ENCODE peak calls at places on chromosomes 12 and 14, in four cellular contexts. F is GM12878, E is K562, N is HepG2. M is an unnamed sample.

GRCh38 chr12:19435831-19436497 is 3.3 kb upstream of the AEBP2 start:
- DNase-seq in N (no peak), F (no peak), E (no peak), M (no peak)

GRCh38 chr14:104819361-104819771 is 18.5 kb downstream of the ZBTB42 start:
- DNase-seq in N (no peak), F (no peak), E (no peak), M (no peak)

GRCh38 chr12:8018666-8019581 is 13.6 kb upstream of the FOXJ2 start:
- DNase-seq in E (peak), N (peak), F (no peak), M (no peak)

GRCh38 chr12:94879542-94879941 is 124.0 kb downstream of the NDUFA12 start:
- DNase-seq in N (peak), E (peak), F (no peak), M (no peak)

GRCh38 chr12:2290516-2291065 is 237.8 kb downstream of the CACNA1C start:
- DNase-seq in F (no peak), N (no peak), E (no peak), M (no peak)

GRCh38 chr12:49636979-49637378 is 13.6 kb downstream of the PRPF40B start:
- DNase-seq in F (no peak), N (peak), E (peak), M (peak)

GRCh38 chr12:98352218-98352811 is 163.1 kb upstream of the TMPO start:
- DNase-seq in N (peak), F (no peak), E (no peak), M (no peak)

GRCh38 chr14:63478024-63478423 is 65.2 kb downstream of the PPP2R5E start:
- DNase-seq in E (no peak), N (no peak), F (peak), M (no peak)

GRCh38 chr14:85558505-85558904 is 28.6 kb downstream of the FLRT2 start:
- DNase-seq in E (no peak), F (no peak), N (no peak), M (no peak)

GRCh38 chr12:131510431-131510830 is 200.5 kb upstream of the SFSWAP start:
- DNase-seq in N (no peak), F (no peak), E (no peak), M (no peak)

GRCh38 chr14:67820428-67820881 is 876 bp downstream of the RAD51B start:
- DNase-seq in F (no peak), N (peak), E (peak), M (peak)

GRCh38 chr12:96034631-96035282 is 630 bp downstream of the LTA4H start:
- DNase-seq in E (peak), N (peak), F (no peak), M (peak)

GRCh38 chr12:124493809-124494750 is 73.3 kb downstream of the NCOR2 start:
- DNase-seq in N (no peak), F (peak), E (peak), M (no peak)

GRCh38 chr14:36048667-36049066 is 127.9 kb downstream of the PTCSC3 start:
- DNase-seq in N (no peak), F (no peak), E (no peak), M (no peak)

GRCh38 chr14:56796259-56796658 is 14.0 kb downstream of the OTX2 start:
- DNase-seq in N (no peak), E (no peak), F (no peak), M (no peak)

GRCh38 chr12:40749863-40750262 is 57.6 kb downstream of the CNTN1 start:
- DNase-seq in E (no peak), N (no peak), F (no peak), M (no peak)

DNA sequence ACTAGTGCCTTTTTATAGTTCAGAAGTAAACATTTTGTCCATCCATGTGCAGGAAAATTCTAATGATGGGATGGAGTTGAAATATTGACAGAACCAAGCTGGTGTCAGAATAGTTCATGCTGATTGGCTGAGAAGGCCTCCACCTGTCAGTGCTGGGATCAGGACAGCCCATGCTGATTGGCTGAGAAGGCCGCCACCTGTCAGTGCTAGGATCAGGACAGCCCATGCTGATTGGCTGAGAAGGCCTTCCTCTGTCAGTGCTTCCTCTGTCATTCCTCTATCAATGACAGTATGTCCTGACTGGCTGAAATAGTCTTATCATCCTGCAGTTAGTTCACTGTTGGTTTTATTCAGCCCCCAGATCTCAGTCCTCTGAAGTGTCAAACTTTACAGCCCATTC is 95.7 kb downstream of the PPP2R5C start:
- DNase-seq in E (peak), F (no peak), N (no peak), M (no peak)
- TF ChIP-seq TARDBP in E (no peak), F (no peak), N (no peak), M (no peak)

GRCh38 chr12:113157218-113157859 is 7.8 kb downstream of the CFAP73 start:
- DNase-seq in N (no peak), E (no peak), F (no peak), M (no peak)
- TF ChIP-seq TARDBP in N (no peak), E (no peak), F (no peak), M (no peak)

DNA sequence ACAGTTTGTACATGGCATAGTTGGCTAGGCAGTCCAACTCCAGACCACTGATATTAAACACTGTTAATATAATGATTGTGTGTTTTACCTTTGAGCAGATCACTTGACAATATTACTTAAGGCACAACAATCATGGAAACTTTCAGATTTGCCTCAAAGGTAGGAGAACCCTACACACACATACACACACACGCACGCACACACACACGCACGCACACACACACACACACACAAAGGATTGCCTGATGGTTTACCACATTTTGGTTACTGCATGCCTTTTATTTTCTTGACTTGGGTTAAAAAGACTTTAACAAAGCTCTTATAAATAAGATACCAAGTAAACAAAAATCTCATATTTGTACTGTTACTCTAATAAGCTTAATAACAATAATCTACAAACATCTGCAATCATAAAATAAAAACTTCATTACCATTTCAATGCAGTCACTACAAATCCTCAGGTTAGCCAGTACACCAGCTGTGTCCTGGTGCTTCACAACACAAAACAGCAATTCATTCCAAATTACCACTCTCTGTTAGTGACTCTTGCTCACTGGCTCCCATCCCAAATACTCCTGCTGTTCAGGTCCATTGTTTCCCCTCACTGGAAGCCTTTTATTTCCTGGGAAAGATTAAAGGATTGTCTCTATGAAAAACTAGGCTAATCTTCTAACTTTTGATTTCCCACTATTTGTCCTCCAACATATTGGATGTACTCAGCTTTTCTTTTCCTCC is 175.2 kb upstream of the ATP2B1 start:
- DNase-seq in F (no peak), N (no peak), E (no peak), M (no peak)
- TF ChIP-seq TARDBP in F (no peak), N (no peak), E (no peak), M (no peak)

DNA sequence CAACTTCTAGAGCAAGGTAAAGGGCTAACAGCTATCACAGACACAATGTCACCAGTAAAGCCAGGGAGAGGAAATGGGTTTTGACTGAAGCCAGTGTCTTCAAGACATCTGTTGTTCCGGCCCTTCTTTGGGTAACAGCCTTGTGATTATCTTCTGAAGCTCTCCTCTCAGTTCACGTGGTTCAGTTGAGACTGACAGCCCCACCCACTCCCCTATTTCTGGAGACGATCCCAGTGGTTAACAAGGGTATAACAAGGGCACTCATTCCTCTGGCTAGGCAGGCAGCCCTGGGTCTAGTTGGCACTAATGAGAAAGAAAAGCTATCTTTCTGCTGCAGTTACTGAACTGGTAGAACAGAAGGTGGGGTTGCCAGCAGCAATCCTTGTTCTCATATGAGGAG is 6.9 kb downstream of the GNPTAB start:
- DNase-seq in E (peak), F (no peak), N (peak), M (peak)
- TF ChIP-seq TARDBP in E (no peak), F (no peak), N (no peak), M (no peak)

GRCh38 chr14:93533864-93534263 is 103.1 kb downstream of the UNC79 start:
- DNase-seq in E (no peak), F (peak), N (no peak), M (no peak)
- TF ChIP-seq TARDBP in E (no peak), F (no peak), N (no peak), M (no peak)